ENCODE peak calls at places on chromosomes 2 and 18, in four cellular contexts. One of them, this sample, is unnamed.

GRCh38 chr2:145230546-145230945 is 710.6 kb upstream of the ZEB2 start:
- DNase-seq in K562: no peak
- DNase-seq in WTC11: no peak
- DNase-seq in HepG2: no peak
- DNase-seq in this sample: no peak

GRCh38 chr2:226475650-226476049 is 324.0 kb downstream of the IRS1 start:
- DNase-seq in K562: no peak
- DNase-seq in WTC11: no peak
- DNase-seq in HepG2: no peak
- DNase-seq in this sample: no peak

GRCh38 chr2:23137161-23137560 is 247.8 kb upstream of the KLHL29 start:
- DNase-seq in K562: no peak
- DNase-seq in WTC11: no peak
- DNase-seq in HepG2: no peak
- DNase-seq in this sample: no peak

GRCh38 chr18:63850010-63850409 is 37.5 kb upstream of the SERPINB2 start:
- DNase-seq in K562: no peak
- DNase-seq in WTC11: peak; percentile 56
- DNase-seq in HepG2: peak; percentile 41
- DNase-seq in this sample: peak; percentile 9

GRCh38 chr2:25899404-25899925 is 21.2 kb upstream of the ASXL2 start:
- DNase-seq in K562: no peak
- DNase-seq in WTC11: no peak
- DNase-seq in HepG2: no peak
- DNase-seq in this sample: no peak

GRCh38 chr2:68341583-68341982 is 21.8 kb upstream of the CNRIP1 start:
- DNase-seq in K562: no peak
- DNase-seq in WTC11: no peak
- DNase-seq in HepG2: no peak
- DNase-seq in this sample: no peak

GRCh38 chr18:49993299-49993698 is 180.0 kb upstream of the ACAA2 start:
- DNase-seq in K562: no peak
- DNase-seq in WTC11: no peak
- DNase-seq in HepG2: no peak
- DNase-seq in this sample: no peak

GRCh38 chr2:129901754-129902415 is 77.6 kb upstream of the RAB6C start:
- DNase-seq in K562: no peak
- DNase-seq in WTC11: no peak
- DNase-seq in HepG2: no peak
- DNase-seq in this sample: no peak

GRCh38 chr2:57510704-57511103 is 535.9 kb upstream of the VRK2 start:
- DNase-seq in K562: no peak
- DNase-seq in WTC11: no peak
- DNase-seq in HepG2: no peak
- DNase-seq in this sample: no peak

GRCh38 chr2:100606740-100607343 is 44.0 kb downstream of the PDCL3 start:
- DNase-seq in K562: peak; percentile 52
- DNase-seq in WTC11: peak; percentile 50
- DNase-seq in HepG2: peak; percentile 52
- DNase-seq in this sample: peak; percentile 66

GRCh38 chr2:224999784-225000183 is 42.5 kb downstream of the DOCK10 start:
- DNase-seq in K562: no peak
- DNase-seq in WTC11: no peak
- DNase-seq in HepG2: no peak
- DNase-seq in this sample: no peak

GRCh38 chr2:145690183-145690582 is 1170.3 kb upstream of the ZEB2 start:
- DNase-seq in K562: no peak
- DNase-seq in WTC11: no peak
- DNase-seq in HepG2: no peak
- DNase-seq in this sample: no peak

GRCh38 chr2:227472265-227473018 is 486 bp downstream of the AGFG1 start:
- DNase-seq in K562: peak; percentile 73
- DNase-seq in WTC11: peak; percentile 39
- DNase-seq in HepG2: no peak
- DNase-seq in this sample: peak; percentile 52

GRCh38 chr2:501130-501529 is 176.1 kb downstream of the TMEM18 start:
- DNase-seq in K562: peak; percentile 24
- DNase-seq in WTC11: no peak
- DNase-seq in HepG2: no peak
- DNase-seq in this sample: peak; percentile 36

GRCh38 chr2:226490172-226490571 is 309.4 kb downstream of the IRS1 start:
- DNase-seq in K562: no peak
- DNase-seq in WTC11: no peak
- DNase-seq in HepG2: no peak
- DNase-seq in this sample: no peak

GRCh38 chr2:202376460-202377307 is 557 bp downstream of the BMPR2 start:
- DNase-seq in K562: peak; percentile 21
- DNase-seq in WTC11: peak; percentile 46
- DNase-seq in HepG2: no peak
- DNase-seq in this sample: no peak

GRCh38 chr18:59219672-59220163 is at the start of gene GRP:
- DNase-seq in K562: no peak
- DNase-seq in WTC11: peak; percentile 44
- DNase-seq in HepG2: no peak
- DNase-seq in this sample: peak; percentile 12

GRCh38 chr2:174023591-174024523 is 58.7 kb upstream of the SP3 start:
- DNase-seq in K562: no peak
- DNase-seq in WTC11: peak; percentile 68
- DNase-seq in HepG2: peak; percentile 78
- DNase-seq in this sample: no peak

GRCh38 chr2:11128258-11128951 is 26.9 kb upstream of the SLC66A3 start:
- DNase-seq in K562: no peak
- DNase-seq in WTC11: no peak
- DNase-seq in HepG2: no peak
- DNase-seq in this sample: no peak

GRCh38 chr2:206378835-206379234 is 64.5 kb upstream of the ADAM23 start:
- DNase-seq in K562: no peak
- DNase-seq in WTC11: no peak
- DNase-seq in HepG2: no peak
- DNase-seq in this sample: no peak

GRCh38 chr2:182668671-182669070 is 47.4 kb upstream of the DNAJC10 start:
- DNase-seq in K562: no peak
- DNase-seq in WTC11: no peak
- DNase-seq in HepG2: peak; percentile 67
- DNase-seq in this sample: no peak

GRCh38 chr2:46184794-46185583 is 112.2 kb upstream of the EPAS1 start:
- DNase-seq in K562: peak; percentile 55
- DNase-seq in WTC11: peak; percentile 52
- DNase-seq in HepG2: no peak
- DNase-seq in this sample: peak; percentile 34

GRCh38 chr2:205629021-205629817 is 53.1 kb upstream of the NRP2 start:
- DNase-seq in K562: no peak
- DNase-seq in WTC11: no peak
- DNase-seq in HepG2: no peak
- DNase-seq in this sample: no peak

GRCh38 chr2:199136681-199137080 is 321.1 kb downstream of the SATB2 start:
- DNase-seq in K562: peak; percentile 8
- DNase-seq in WTC11: no peak
- DNase-seq in HepG2: no peak
- DNase-seq in this sample: no peak

GRCh38 chr18:38693085-38693484 is 1127.5 kb upstream of the CELF4 start:
- DNase-seq in K562: no peak
- DNase-seq in WTC11: no peak
- DNase-seq in HepG2: no peak
- DNase-seq in this sample: no peak

GRCh38 chr2:160836755-160837154 is 323.5 kb upstream of the TANK start:
- DNase-seq in K562: no peak
- DNase-seq in WTC11: no peak
- DNase-seq in HepG2: no peak
- DNase-seq in this sample: no peak

GRCh38 chr18:28269750-28270149 is 92.8 kb upstream of the CDH2 start:
- DNase-seq in K562: no peak
- DNase-seq in WTC11: no peak
- DNase-seq in HepG2: no peak
- DNase-seq in this sample: no peak

DNA sequence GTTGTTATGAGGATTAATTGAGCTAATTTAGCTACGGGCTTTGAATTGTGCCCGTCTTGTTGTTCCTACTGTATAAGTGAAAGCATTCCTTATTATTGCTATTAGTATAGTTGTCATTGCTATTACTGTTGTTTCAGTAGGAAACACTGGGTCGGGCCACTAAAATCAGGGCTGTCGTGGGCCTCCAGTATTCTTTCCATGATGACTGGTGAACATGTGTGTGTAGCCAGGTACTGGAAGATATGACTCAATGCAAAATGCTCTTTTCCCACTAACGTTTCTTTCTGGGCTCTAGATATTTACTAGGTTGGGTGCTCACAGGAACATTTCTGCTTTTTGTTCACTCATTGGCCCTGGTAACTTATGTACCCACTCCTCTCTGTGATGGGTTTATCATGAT is 4.9 kb downstream of the TTL start:
- DNase-seq in K562: no peak
- DNase-seq in WTC11: no peak
- DNase-seq in HepG2: no peak
- DNase-seq in this sample: no peak
- TF ChIP-seq ELF4 in K562: no peak
- TF ChIP-seq ELF4 in WTC11: no peak
- TF ChIP-seq ELF4 in HepG2: no peak
- TF ChIP-seq ELF4 in this sample: no peak

DNA sequence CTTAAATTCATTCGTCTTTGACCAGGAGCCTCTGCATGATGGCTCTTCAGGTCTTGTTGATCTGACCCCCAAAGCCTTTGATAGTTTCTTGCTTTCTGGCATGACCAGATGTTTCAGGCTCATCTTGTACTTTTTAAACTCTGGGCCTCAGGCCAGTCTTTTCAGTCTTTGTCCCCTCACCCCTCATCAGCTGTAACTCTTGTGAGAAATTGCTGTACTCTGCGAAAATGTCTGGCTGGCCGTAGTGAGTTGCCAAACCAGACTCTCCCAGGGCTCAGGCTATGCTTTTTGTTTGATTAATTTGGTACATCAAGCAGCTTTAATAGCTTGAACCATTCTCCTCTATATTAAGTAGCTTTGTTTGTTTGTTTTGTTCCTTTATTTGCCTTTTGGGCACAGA is 75.9 kb downstream of the BABAM2 start:
- DNase-seq in K562: no peak
- DNase-seq in WTC11: no peak
- DNase-seq in HepG2: no peak
- DNase-seq in this sample: no peak
- TF ChIP-seq ELF4 in K562: no peak
- TF ChIP-seq ELF4 in WTC11: no peak
- TF ChIP-seq ELF4 in HepG2: no peak
- TF ChIP-seq ELF4 in this sample: no peak

DNA sequence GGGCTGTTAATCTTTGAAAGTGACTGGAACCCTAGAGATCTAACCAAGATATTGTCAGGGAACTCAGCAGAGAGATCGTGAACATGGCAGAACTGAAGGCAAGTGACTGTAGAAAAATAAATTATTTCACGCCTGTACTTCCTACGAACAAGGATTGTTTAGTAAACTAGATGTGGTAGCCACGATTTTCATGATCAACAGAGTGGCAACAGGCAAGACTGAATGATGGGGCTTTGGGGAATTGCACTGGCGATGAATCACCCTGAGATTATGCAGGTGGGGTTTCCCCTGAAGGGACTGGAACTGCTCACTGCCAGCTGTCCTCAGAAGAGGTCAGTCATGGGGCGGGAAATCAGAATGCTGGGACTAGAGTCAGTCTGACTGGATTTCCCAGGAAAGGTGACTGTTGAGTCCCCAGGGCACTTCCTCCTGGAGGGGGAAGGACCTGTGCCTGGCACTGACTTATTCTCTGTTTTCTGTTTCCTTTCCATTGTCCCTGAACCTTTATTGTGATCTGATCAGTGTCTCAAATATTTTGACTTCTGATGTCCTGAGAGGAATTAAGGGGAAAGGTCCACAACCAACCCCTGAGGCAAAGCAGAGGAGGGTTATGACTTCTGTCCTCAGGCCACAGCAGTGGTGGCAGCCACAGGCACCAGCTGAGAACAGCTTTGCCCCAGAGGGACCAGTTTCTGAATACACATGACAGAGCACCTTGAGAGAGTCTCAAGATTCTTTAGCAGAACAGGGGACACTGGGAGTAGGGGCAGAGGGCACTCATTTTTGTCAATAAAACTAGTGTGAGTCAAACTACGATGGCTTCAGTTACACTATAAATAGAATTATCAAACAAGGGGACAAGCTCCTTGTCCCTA is 70.0 kb downstream of the NAB1 start:
- DNase-seq in K562: no peak
- DNase-seq in WTC11: no peak
- DNase-seq in HepG2: peak; percentile 30
- DNase-seq in this sample: no peak
- TF ChIP-seq ELF4 in K562: no peak
- TF ChIP-seq ELF4 in WTC11: no peak
- TF ChIP-seq ELF4 in HepG2: no peak
- TF ChIP-seq ELF4 in this sample: no peak

DNA sequence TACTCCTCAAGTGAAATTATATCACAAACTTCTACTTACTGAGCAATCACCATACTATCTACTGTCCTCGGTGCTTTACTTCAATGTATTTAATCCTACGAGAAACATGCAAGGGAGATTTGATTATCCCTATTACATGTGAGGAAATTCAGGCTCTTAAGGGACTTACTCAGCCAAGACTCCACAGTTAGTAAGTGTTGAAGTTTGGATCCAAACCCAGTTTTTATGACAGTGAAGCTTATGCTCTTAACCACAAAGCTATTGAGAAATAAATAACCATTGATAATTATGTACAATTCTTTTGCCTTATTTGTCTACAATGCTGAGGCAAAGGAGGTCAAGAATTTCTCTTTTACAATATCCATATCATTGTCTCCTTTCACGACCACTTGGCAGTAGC is 672.9 kb upstream of the ACVR2A start:
- DNase-seq in K562: no peak
- DNase-seq in WTC11: no peak
- DNase-seq in HepG2: no peak
- DNase-seq in this sample: no peak
- TF ChIP-seq ELF4 in K562: no peak
- TF ChIP-seq ELF4 in WTC11: no peak
- TF ChIP-seq ELF4 in HepG2: no peak
- TF ChIP-seq ELF4 in this sample: no peak

GRCh38 chr2:17636989-17637906 is 96.8 kb downstream of the VSNL1 start:
- DNase-seq in K562: no peak
- DNase-seq in WTC11: no peak
- DNase-seq in HepG2: no peak
- DNase-seq in this sample: no peak

GRCh38 chr2:17638181-17638743 is 97.8 kb downstream of the VSNL1 start:
- DNase-seq in K562: no peak
- DNase-seq in WTC11: no peak
- DNase-seq in HepG2: no peak
- DNase-seq in this sample: no peak

GRCh38 chr2:17630089-17630488 is 89.6 kb downstream of the VSNL1 start:
- DNase-seq in K562: no peak
- DNase-seq in WTC11: no peak
- DNase-seq in HepG2: no peak
- DNase-seq in this sample: no peak

GRCh38 chr2:17635007-17635406 is 94.5 kb downstream of the VSNL1 start:
- DNase-seq in K562: no peak
- DNase-seq in WTC11: no peak
- DNase-seq in HepG2: no peak
- DNase-seq in this sample: no peak
- TF ChIP-seq ELF4 in K562: no peak
- TF ChIP-seq ELF4 in WTC11: no peak
- TF ChIP-seq ELF4 in HepG2: no peak
- TF ChIP-seq ELF4 in this sample: no peak

GRCh38 chr2:221075203-221075602 is 496.9 kb downstream of the EPHA4 start:
- DNase-seq in K562: no peak
- DNase-seq in WTC11: no peak
- DNase-seq in HepG2: no peak
- DNase-seq in this sample: no peak
- TF ChIP-seq ELF4 in K562: no peak
- TF ChIP-seq ELF4 in WTC11: no peak
- TF ChIP-seq ELF4 in HepG2: no peak
- TF ChIP-seq ELF4 in this sample: no peak

GRCh38 chr2:79638410-79638809 is 125.6 kb downstream of the CTNNA2 start:
- DNase-seq in K562: no peak
- DNase-seq in WTC11: no peak
- DNase-seq in HepG2: no peak
- DNase-seq in this sample: no peak
- TF ChIP-seq ELF4 in K562: no peak
- TF ChIP-seq ELF4 in WTC11: no peak
- TF ChIP-seq ELF4 in HepG2: no peak
- TF ChIP-seq ELF4 in this sample: no peak